ENCODE peak calls at places on chromosomes 5 and 9, in four cellular contexts. U is fibroblast of pulmonary artery, D is lower lobe of right lung, A is fibroblast of lung. H is an unnamed sample.

GRCh38 chr5:32309766-32310165 is 3.0 kb downstream of the MTMR12 start:
- DNase-seq in D (no peak), U (no peak), A (no peak), H (no peak)

GRCh38 chr5:67286006-67286405 is 89.4 kb upstream of the CD180 start:
- DNase-seq in D (no peak), U (no peak), A (no peak), H (no peak)

GRCh38 chr5:172380992-172381643 is 73.2 kb downstream of the SH3PXD2B start:
- DNase-seq in D (peak), U (no peak), A (peak), H (no peak)

GRCh38 chr9:119963798-119964372 is 594.6 kb upstream of the BRINP1 start:
- DNase-seq in A (peak), U (peak), D (no peak), H (peak)

GRCh38 chr9:34610434-34611206 is 1.3 kb downstream of the RPP25L start:
- DNase-seq in D (peak), U (no peak), A (no peak), H (no peak)

GRCh38 chr9:113715086-113715485 is 161.0 kb upstream of the ZNF618 start:
- DNase-seq in U (no peak), D (no peak), A (peak), H (no peak)

GRCh38 chr5:147310059-147310704 is 75.4 kb downstream of the STK32A start:
- DNase-seq in D (peak), U (peak), A (peak), H (peak)

GRCh38 chr9:78035369-78035993 is 3.9 kb upstream of the GNAQ start:
- DNase-seq in U (peak), A (peak), D (no peak), H (peak)

GRCh38 chr5:58940446-58940845 is 357.6 kb downstream of the RAB3C start:
- DNase-seq in U (peak), A (peak), D (no peak), H (peak)

GRCh38 chr5:102290004-102290403 is 6.1 kb downstream of the SLCO4C1 start:
- DNase-seq in U (no peak), D (no peak), A (no peak), H (no peak)

GRCh38 chr5:39523821-39524220 is 99.0 kb upstream of the DAB2 start:
- DNase-seq in D (no peak), A (peak), U (peak), H (no peak)

GRCh38 chr9:105447386-105447813 is 434 bp upstream of the FSD1L start:
- DNase-seq in U (no peak), A (no peak), D (no peak), H (no peak)

GRCh38 chr9:135146766-135147472 is 59.5 kb downstream of the OLFM1 start:
- DNase-seq in D (no peak), A (no peak), U (no peak), H (no peak)

GRCh38 chr5:142325677-142326479 is 1.1 kb upstream of the SPRY4 start:
- DNase-seq in A (peak), U (peak), D (peak), H (peak)

GRCh38 chr5:170353011-170353890 is 35.9 kb downstream of the KCNMB1 start:
- DNase-seq in A (no peak), U (peak), D (no peak), H (no peak)

GRCh38 chr9:77375956-77376532 is 198.7 kb downstream of the VPS13A start:
- DNase-seq in A (peak), D (no peak), U (peak), H (peak)

GRCh38 chr5:103668281-103668680 is 105.7 kb upstream of the NUDT12 start:
- DNase-seq in U (peak), A (no peak), D (no peak), H (no peak)

GRCh38 chr9:126421567-126422428 is 95.2 kb downstream of the MVB12B start:
- DNase-seq in D (no peak), A (no peak), U (no peak), H (no peak)

GRCh38 chr9:134326754-134327526 is 685 bp downstream of the RXRA start:
- DNase-seq in D (peak), U (no peak), A (peak), H (peak)

GRCh38 chr5:152113401-152113800 is 188.8 kb upstream of the GLRA1 start:
- DNase-seq in U (no peak), A (peak), D (no peak), H (no peak)

GRCh38 chr9:212265-212664 is 2.4 kb upstream of the DOCK8 start:
- DNase-seq in A (no peak), D (no peak), U (no peak), H (no peak)

GRCh38 chr5:174895360-174895759 is 171.0 kb downstream of the MSX2 start:
- DNase-seq in D (no peak), A (no peak), U (no peak), H (no peak)

GRCh38 chr5:179187681-179188575 is 127.8 kb downstream of the ZNF354C start:
- DNase-seq in A (no peak), D (peak), U (no peak), H (no peak)

GRCh38 chr9:91978739-91979414 is 28.8 kb upstream of the ROR2 start:
- DNase-seq in A (peak), U (peak), D (no peak), H (peak)

GRCh38 chr9:132351404-132352050 is 3.3 kb downstream of the SETX start:
- DNase-seq in U (no peak), A (no peak), D (no peak), H (peak)

GRCh38 chr9:130020618-130021017 is 22.4 kb downstream of the FNBP1 start:
- DNase-seq in U (no peak), A (peak), D (no peak), H (no peak)

GRCh38 chr5:79990598-79991507 is at the start of gene MTX3:
- DNase-seq in D (peak), U (peak), A (peak), H (peak)

GRCh38 chr5:154505567-154505966 is 27.5 kb upstream of the HAND1 start:
- DNase-seq in D (no peak), A (no peak), U (no peak), H (no peak)
- TF ChIP-seq CTCF in D (no peak), A (no peak), U (no peak), H (no peak)

DNA sequence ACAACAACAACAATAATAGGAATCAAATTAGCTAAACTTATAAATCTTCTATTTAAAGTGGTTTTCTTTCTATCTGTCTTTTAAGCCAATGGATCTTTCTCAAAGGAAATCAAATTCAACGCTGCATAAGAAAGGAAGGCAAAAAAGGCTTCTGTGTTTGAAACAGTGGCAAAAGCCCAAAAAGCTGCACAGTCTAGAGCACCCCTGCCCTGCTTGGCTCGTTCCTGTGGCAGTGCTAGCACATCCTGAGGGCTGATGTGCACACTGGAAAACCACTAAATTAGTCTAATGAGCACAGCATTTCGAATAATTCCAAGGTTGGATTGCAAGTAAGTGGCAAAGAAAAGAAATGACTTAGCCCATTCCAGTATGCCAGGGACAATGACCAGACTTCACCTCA is 80.7 kb downstream of the AP3B1 start:
- DNase-seq in A (no peak), D (no peak), U (no peak), H (no peak)
- H3K4me3 ChIP-seq in A (no peak), D (no peak), U (no peak), H (no peak)

GRCh38 chr5:116574682-116575634 is at the start of gene SEMA6A:
- DNase-seq in D (peak), U (peak), A (peak), H (peak)
- TF ChIP-seq CTCF in D (no peak), U (no peak), A (no peak), H (no peak)

DNA sequence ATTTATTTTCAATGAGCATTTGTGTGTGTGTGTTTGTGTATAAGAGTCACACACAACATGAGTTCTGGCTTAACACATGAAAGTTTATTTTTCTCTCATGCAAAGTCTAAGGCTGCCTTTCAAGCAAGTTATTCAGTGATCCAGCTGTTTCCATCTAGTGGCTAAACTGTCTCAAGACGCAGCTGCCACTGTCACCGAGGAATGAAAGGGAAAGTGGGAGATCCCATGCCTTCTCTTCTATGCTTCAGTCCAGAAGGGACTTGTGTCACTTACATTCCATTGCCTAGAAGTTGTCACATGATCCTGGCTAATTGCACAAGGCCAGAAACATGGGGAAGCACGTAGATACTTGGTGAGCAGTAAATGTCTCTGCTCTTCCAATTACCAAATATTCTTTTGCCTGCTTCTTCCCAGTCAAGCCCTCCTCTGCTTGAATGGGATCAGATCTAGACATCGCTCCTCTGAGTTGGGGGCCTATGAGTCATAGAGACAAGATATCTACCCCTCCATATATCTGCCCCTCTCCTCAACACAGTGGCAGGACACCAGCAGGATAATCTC is 30.4 kb upstream of the SLIT3 start:
- DNase-seq in D (no peak), U (peak), A (no peak), H (no peak)
- H3K4me3 ChIP-seq in D (no peak), U (no peak), A (no peak), H (no peak)

DNA sequence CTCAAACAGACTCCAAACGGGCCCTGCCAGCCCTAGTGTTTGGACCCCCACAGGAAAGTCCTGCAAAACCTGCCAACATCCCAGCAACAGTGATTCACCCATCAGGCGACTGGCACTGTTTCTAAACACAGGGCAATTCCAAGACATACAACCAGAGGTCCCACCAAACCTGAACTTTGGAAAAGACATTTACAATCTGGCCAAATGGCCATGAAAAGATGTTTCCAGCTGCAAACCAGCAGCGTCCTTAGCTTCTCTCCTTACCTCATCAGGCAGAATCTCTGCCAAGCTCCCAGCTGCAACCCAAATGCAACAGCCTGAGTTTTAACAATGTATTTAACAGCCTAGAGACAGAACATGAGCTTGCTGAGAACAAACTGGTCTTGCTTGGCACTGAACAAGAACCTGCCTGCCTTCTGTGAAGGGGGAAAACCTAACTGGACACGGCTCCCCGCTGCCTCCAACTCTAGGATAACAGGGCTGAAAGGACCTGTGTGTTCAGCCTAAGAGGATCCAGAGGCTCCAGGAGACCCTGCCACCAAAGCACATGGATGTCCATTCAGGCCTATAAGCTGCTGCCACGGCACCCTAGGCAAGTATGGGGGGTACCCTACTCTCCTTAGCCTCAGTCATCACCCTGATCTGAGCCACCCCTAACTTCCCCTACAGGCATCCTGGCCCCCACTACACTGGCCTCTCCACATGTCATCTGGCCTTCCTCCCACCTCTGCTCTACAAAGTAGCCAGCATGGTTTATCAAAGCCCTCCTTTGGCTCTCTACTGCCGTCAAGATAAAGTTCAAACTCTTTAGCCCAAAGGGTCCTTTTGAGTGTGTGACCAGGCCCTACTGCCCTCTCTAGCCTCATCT is 5.6 kb downstream of the P4HA2 start:
- DNase-seq in U (peak), A (peak), D (no peak), H (peak)
- TF ChIP-seq CTCF in U (peak), A (peak), D (no peak), H (peak)

DNA sequence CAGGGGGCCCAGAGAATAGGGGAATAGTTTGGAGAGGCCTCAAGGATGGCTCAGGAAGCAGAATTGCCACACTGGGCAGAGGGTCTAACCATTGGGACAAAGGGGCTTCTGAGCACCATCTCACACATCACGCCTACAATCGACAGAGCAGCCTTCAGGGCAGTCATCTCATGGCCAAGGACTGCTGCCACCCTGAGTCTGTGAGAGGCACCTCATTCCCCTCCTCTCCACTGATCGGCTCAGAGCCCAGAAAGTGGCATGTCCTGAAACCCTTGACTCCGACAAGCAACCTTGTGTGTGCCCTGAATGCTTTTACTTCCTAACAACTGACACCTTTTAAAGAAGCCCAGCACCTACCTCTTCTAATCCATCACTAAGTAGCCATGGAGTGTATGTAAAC is 128.9 kb upstream of the PTPN3 start:
- DNase-seq in U (no peak), D (no peak), A (no peak), H (no peak)
- H3K4me3 ChIP-seq in U (no peak), D (no peak), A (no peak), H (no peak)